ENCODE peak calls at places on chromosomes 6 and 20, in eight cellular contexts. N is iPS DF 6.9; C is RWPE1; F is stimulated activated CD8-positive, alpha-beta memory T cell treated with anti-CD3 and anti-CD28 coated beads, Interleukin-15, amount 100 ng/mL, for 24 hours; G is NCI-H510A; H is BJ; B is effector memory CD4-positive, alpha-beta T cell; D is NCI-H1417 treated with DMSO at 0.1 percent for 48 hours. E is an unnamed sample.

GRCh38 chr6:134884752-134885151 is 65.1 kb downstream of the ALDH8A1 start:
- DNase-seq in N (no peak), B (no peak), F (no peak), G (no peak), C (no peak), D (no peak), H (no peak), E (no peak)

GRCh38 chr20:42484790-42485365 is 704.8 kb downstream of the PTPRT start:
- DNase-seq in H (no peak), N (no peak), F (no peak), D (no peak), G (no peak), C (no peak), B (no peak), E (no peak)

GRCh38 chr6:24919404-24919892 is 16.3 kb downstream of the RIPOR2 start:
- DNase-seq in B (no peak), G (peak), D (peak), F (no peak), H (no peak), C (no peak), N (no peak), E (no peak)

GRCh38 chr20:986733-987355 is 15.3 kb downstream of the RSPO4 start:
- DNase-seq in B (no peak), N (no peak), F (no peak), H (no peak), G (no peak), C (peak), D (no peak), E (peak)

GRCh38 chr20:36856691-36857635 is 19.0 kb upstream of the TLDC2 start:
- DNase-seq in D (no peak), C (no peak), G (no peak), F (no peak), N (no peak), H (no peak), B (no peak), E (no peak)

GRCh38 chr6:152723398-152723797 is 25.7 kb downstream of the MYCT1 start:
- DNase-seq in B (no peak), N (no peak), C (no peak), H (no peak), D (no peak), G (no peak), F (no peak), E (no peak)

GRCh38 chr20:18288748-18289705 is 700 bp downstream of the ZNF133 start:
- DNase-seq in F (no peak), C (peak), B (no peak), G (no peak), D (no peak), H (no peak), N (no peak), E (no peak)

GRCh38 chr20:46213946-46214830 is 94.1 kb downstream of the CDH22 start:
- DNase-seq in B (no peak), N (no peak), F (no peak), C (peak), G (no peak), H (no peak), D (no peak), E (no peak)

GRCh38 chr6:72401865-72402264 is 220.0 kb upstream of the KCNQ5 start:
- DNase-seq in H (no peak), D (no peak), G (no peak), B (no peak), C (no peak), F (no peak), N (no peak), E (no peak)

GRCh38 chr6:15522026-15522425 is 140.8 kb downstream of the DTNBP1 start:
- DNase-seq in F (no peak), N (no peak), H (no peak), G (no peak), C (no peak), D (no peak), B (no peak), E (no peak)

GRCh38 chr20:44861547-44862006 is 23.9 kb upstream of the YWHAB start:
- DNase-seq in D (no peak), G (no peak), C (peak), H (peak), F (no peak), N (no peak), B (no peak), E (no peak)

GRCh38 chr20:59598625-59599310 is 5.6 kb upstream of the PHACTR3 start:
- DNase-seq in C (peak), N (peak), H (no peak), B (no peak), F (peak), G (no peak), D (peak), E (peak)

GRCh38 chr20:48827880-48828733 is at the start of gene PREX1:
- DNase-seq in N (no peak), G (peak), F (peak), C (peak), B (peak), H (no peak), D (no peak), E (peak)

GRCh38 chr6:168301648-168302398 is 17.8 kb downstream of the DACT2 start:
- DNase-seq in G (peak), B (no peak), F (no peak), D (peak), C (no peak), H (no peak), N (no peak), E (no peak)

GRCh38 chr6:23611776-23612381 is 514.1 kb upstream of the NRSN1 start:
- DNase-seq in G (no peak), D (no peak), B (no peak), C (no peak), N (no peak), H (no peak), F (no peak), E (no peak)

GRCh38 chr6:24797596-24798216 is 1.0 kb downstream of the ARMH2 start:
- DNase-seq in G (no peak), C (no peak), D (no peak), H (no peak), F (no peak), B (no peak), N (no peak), E (no peak)

GRCh38 chr20:34515484-34516037 is 661 bp upstream of the DYNLRB1 start:
- DNase-seq in N (peak), B (peak), G (peak), D (no peak), H (no peak), C (peak), F (peak), E (peak)

GRCh38 chr6:111210074-111210729 is 122.9 kb downstream of the SLC16A10 start:
- DNase-seq in H (peak), F (no peak), G (no peak), C (peak), B (no peak), N (peak), D (peak), E (peak)

GRCh38 chr6:142700676-142701185 is 244.2 kb downstream of the HIVEP2 start:
- DNase-seq in D (no peak), G (no peak), F (no peak), C (no peak), H (no peak), B (no peak), N (no peak), E (no peak)

GRCh38 chr20:62364911-62365736 is 2.0 kb downstream of the LAMA5 start:
- DNase-seq in F (no peak), H (no peak), C (no peak), N (no peak), B (no peak), G (no peak), D (no peak), E (no peak)

GRCh38 chr6:159761873-159762680 is at the start of gene ACAT2:
- DNase-seq in B (peak), D (peak), G (peak), F (peak), N (peak), C (peak), H (peak), E (peak)

GRCh38 chr6:29907637-29908340 is 34.5 kb upstream of the HLA-A start:
- DNase-seq in N (no peak), C (no peak), B (no peak), G (no peak), H (no peak), F (no peak), D (no peak), E (no peak)

GRCh38 chr6:143187173-143187908 is 126.7 kb downstream of the AIG1 start:
- DNase-seq in G (no peak), N (no peak), H (peak), D (no peak), F (no peak), C (peak), B (no peak), E (no peak)

GRCh38 chr6:28218312-28219248 is 6.5 kb upstream of the ZSCAN9 start:
- DNase-seq in C (no peak), N (no peak), F (peak), B (no peak), H (no peak), D (no peak), G (peak), E (peak)